ENCODE peak calls at places on chromosomes 1 and 21, in nine cellular contexts. One of them, this sample, is unnamed.
A peak's percentile ranks its signal among the peaks of the same experiment; 100 is the strongest.

GRCh38 chr1:53586765-53587164 is 127.6 kb downstream of the DMRTB1 start:
- DNase-seq in NCI-H1694 treated with DMSO at 0.1 percent for 48 hours: no peak
- DNase-seq in type B pancreatic cell: peak; percentile 59
- DNase-seq in nucleus accumbens: no peak
- DNase-seq in nephron progenitor cell: no peak
- DNase-seq in amniotic stem cell: no peak
- DNase-seq in stimulated activated CD8-positive, alpha-beta memory T cell treated with anti-CD3 and anti-CD28 coated beads, Interleukin-15, amount 100 ng/mL, for 4 hours: no peak
- DNase-seq in suprapubic skin: peak; percentile 14
- DNase-seq in H9: peak; percentile 13
- DNase-seq in this sample: no peak

GRCh38 chr21:40146201-40146890 is 279.1 kb downstream of the PCP4 start:
- DNase-seq in NCI-H1694 treated with DMSO at 0.1 percent for 48 hours: no peak
- DNase-seq in H9: no peak
- DNase-seq in suprapubic skin: no peak
- DNase-seq in stimulated activated CD8-positive, alpha-beta memory T cell treated with anti-CD3 and anti-CD28 coated beads, Interleukin-15, amount 100 ng/mL, for 4 hours: no peak
- DNase-seq in nucleus accumbens: no peak
- DNase-seq in nephron progenitor cell: no peak
- DNase-seq in type B pancreatic cell: no peak
- DNase-seq in amniotic stem cell: no peak
- DNase-seq in this sample: no peak

GRCh38 chr1:2344744-2345296 is 46.5 kb downstream of the MORN1 start:
- DNase-seq in NCI-H1694 treated with DMSO at 0.1 percent for 48 hours: no peak
- DNase-seq in nucleus accumbens: no peak
- DNase-seq in stimulated activated CD8-positive, alpha-beta memory T cell treated with anti-CD3 and anti-CD28 coated beads, Interleukin-15, amount 100 ng/mL, for 4 hours: no peak
- DNase-seq in suprapubic skin: peak; percentile 50
- DNase-seq in amniotic stem cell: no peak
- DNase-seq in type B pancreatic cell: no peak
- DNase-seq in nephron progenitor cell: no peak
- DNase-seq in H9: no peak
- DNase-seq in this sample: no peak

GRCh38 chr1:244952940-244953339 is 88.6 kb upstream of the HNRNPU start:
- DNase-seq in nucleus accumbens: no peak
- DNase-seq in stimulated activated CD8-positive, alpha-beta memory T cell treated with anti-CD3 and anti-CD28 coated beads, Interleukin-15, amount 100 ng/mL, for 4 hours: no peak
- DNase-seq in NCI-H1694 treated with DMSO at 0.1 percent for 48 hours: no peak
- DNase-seq in amniotic stem cell: no peak
- DNase-seq in nephron progenitor cell: no peak
- DNase-seq in type B pancreatic cell: no peak
- DNase-seq in H9: no peak
- DNase-seq in suprapubic skin: no peak
- DNase-seq in this sample: no peak

GRCh38 chr1:81126989-81127571 is 673.7 kb upstream of the ADGRL2 start:
- DNase-seq in nephron progenitor cell: no peak
- DNase-seq in suprapubic skin: no peak
- DNase-seq in amniotic stem cell: no peak
- DNase-seq in H9: no peak
- DNase-seq in type B pancreatic cell: no peak
- DNase-seq in NCI-H1694 treated with DMSO at 0.1 percent for 48 hours: no peak
- DNase-seq in stimulated activated CD8-positive, alpha-beta memory T cell treated with anti-CD3 and anti-CD28 coated beads, Interleukin-15, amount 100 ng/mL, for 4 hours: no peak
- DNase-seq in nucleus accumbens: no peak
- DNase-seq in this sample: no peak

GRCh38 chr1:116066868-116067563 is 44.2 kb upstream of the MAB21L3 start:
- DNase-seq in NCI-H1694 treated with DMSO at 0.1 percent for 48 hours: no peak
- DNase-seq in type B pancreatic cell: no peak
- DNase-seq in H9: no peak
- DNase-seq in stimulated activated CD8-positive, alpha-beta memory T cell treated with anti-CD3 and anti-CD28 coated beads, Interleukin-15, amount 100 ng/mL, for 4 hours: no peak
- DNase-seq in amniotic stem cell: peak; percentile 54
- DNase-seq in suprapubic skin: no peak
- DNase-seq in nephron progenitor cell: no peak
- DNase-seq in nucleus accumbens: no peak
- DNase-seq in this sample: no peak

GRCh38 chr1:210597555-210598134 is 268.9 kb downstream of the HHAT start:
- DNase-seq in stimulated activated CD8-positive, alpha-beta memory T cell treated with anti-CD3 and anti-CD28 coated beads, Interleukin-15, amount 100 ng/mL, for 4 hours: no peak
- DNase-seq in H9: no peak
- DNase-seq in nucleus accumbens: no peak
- DNase-seq in type B pancreatic cell: no peak
- DNase-seq in NCI-H1694 treated with DMSO at 0.1 percent for 48 hours: no peak
- DNase-seq in suprapubic skin: no peak
- DNase-seq in nephron progenitor cell: no peak
- DNase-seq in amniotic stem cell: peak; percentile 69
- DNase-seq in this sample: no peak

GRCh38 chr1:227917081-227917950 is 30.4 kb downstream of the WNT9A start:
- DNase-seq in nucleus accumbens: no peak
- DNase-seq in suprapubic skin: no peak
- DNase-seq in nephron progenitor cell: no peak
- DNase-seq in type B pancreatic cell: no peak
- DNase-seq in NCI-H1694 treated with DMSO at 0.1 percent for 48 hours: no peak
- DNase-seq in stimulated activated CD8-positive, alpha-beta memory T cell treated with anti-CD3 and anti-CD28 coated beads, Interleukin-15, amount 100 ng/mL, for 4 hours: no peak
- DNase-seq in H9: no peak
- DNase-seq in amniotic stem cell: no peak
- DNase-seq in this sample: no peak

GRCh38 chr1:47002211-47002610 is 21.3 kb upstream of the CYP4X1 start:
- DNase-seq in nucleus accumbens: no peak
- DNase-seq in stimulated activated CD8-positive, alpha-beta memory T cell treated with anti-CD3 and anti-CD28 coated beads, Interleukin-15, amount 100 ng/mL, for 4 hours: no peak
- DNase-seq in suprapubic skin: no peak
- DNase-seq in type B pancreatic cell: no peak
- DNase-seq in NCI-H1694 treated with DMSO at 0.1 percent for 48 hours: no peak
- DNase-seq in H9: no peak
- DNase-seq in nephron progenitor cell: no peak
- DNase-seq in amniotic stem cell: no peak
- DNase-seq in this sample: no peak

This sample was measured in esophagus muscularis mucosa.